ENCODE peak calls at places on chromosome 3, in eight cellular contexts. P is fibroblast of pulmonary artery, E is endothelial cell of umbilical vein, I is gastrocnemius medialis, U is cardiac muscle cell, B is brain microvascular endothelial cell, F is GM12865, J is H9. W is an unnamed sample.

GRCh38 chr3:177236704-177237103 is 39.4 kb upstream of the TBL1XR1 start:
- DNase-seq in P (peak), E (no peak), I (no peak), U (no peak), B (no peak), F (no peak), J (no peak), W (no peak)

GRCh38 chr3:11791339-11792200 is 55.1 kb downstream of the TAMM41 start:
- DNase-seq in P (no peak), E (no peak), I (no peak), U (no peak), B (no peak), F (no peak), J (no peak), W (no peak)

GRCh38 chr3:60652829-60653228 is 598.4 kb downstream of the FHIT start:
- DNase-seq in P (no peak), E (no peak), I (no peak), U (no peak), B (no peak), F (peak), J (no peak), W (no peak)

GRCh38 chr3:172751188-172751571 is 654 bp downstream of the ECT2 start:
- DNase-seq in P (peak), E (peak), I (no peak), U (no peak), B (peak), F (peak), J (no peak), W (no peak)

GRCh38 chr3:127759826-127760225 is 62.5 kb downstream of the MGLL start:
- DNase-seq in P (no peak), E (no peak), I (no peak), U (no peak), B (no peak), F (no peak), J (no peak), W (no peak)

GRCh38 chr3:128341659-128342395 is 124.9 kb downstream of the DNAJB8 start:
- DNase-seq in P (no peak), E (no peak), I (no peak), U (no peak), B (no peak), F (no peak), J (no peak), W (no peak)

GRCh38 chr3:82353281-82354171 is 592.1 kb upstream of the GBE1 start:
- DNase-seq in P (no peak), E (no peak), I (no peak), U (no peak), B (no peak), F (peak), J (no peak), W (no peak)

GRCh38 chr3:4493931-4494806 is 1.0 kb downstream of the ITPR1 start:
- DNase-seq in P (peak), E (peak), I (no peak), U (peak), B (no peak), F (no peak), J (peak), W (no peak)

GRCh38 chr3:196518999-196519737 is 4.0 kb upstream of the SMCO1 start:
- DNase-seq in P (peak), E (peak), I (peak), U (peak), B (peak), F (peak), J (peak), W (no peak)

GRCh38 chr3:122183521-122183892 is at the start of gene CASR:
- DNase-seq in P (no peak), E (no peak), I (no peak), U (peak), B (no peak), F (peak), J (peak), W (peak)

GRCh38 chr3:149368201-149368849 is 9.1 kb downstream of the TM4SF1 start:
- DNase-seq in P (peak), E (peak), I (no peak), U (no peak), B (no peak), F (no peak), J (no peak), W (no peak)

GRCh38 chr3:50204804-50205718 is at the start of gene SLC38A3:
- DNase-seq in P (no peak), E (peak), I (peak), U (peak), B (no peak), F (no peak), J (peak), W (peak)

GRCh38 chr3:169929830-169930519 is 18.6 kb downstream of the SAMD7 start:
- DNase-seq in P (no peak), E (no peak), I (no peak), U (no peak), B (no peak), F (peak), J (no peak), W (no peak)

GRCh38 chr3:12878026-12878636 is 36.8 kb upstream of the RPL32 start:
- DNase-seq in P (no peak), E (no peak), I (no peak), U (no peak), B (no peak), F (no peak), J (no peak), W (no peak)

GRCh38 chr3:13019243-13019701 is 54.0 kb downstream of the IQSEC1 start:
- DNase-seq in P (peak), E (no peak), I (peak), U (peak), B (peak), F (no peak), J (peak), W (no peak)

GRCh38 chr3:114365909-114366308 is 72.1 kb downstream of the TIGIT start:
- DNase-seq in P (no peak), E (no peak), I (no peak), U (no peak), B (no peak), F (no peak), J (no peak), W (no peak)

GRCh38 chr3:13174011-13174802 is 101.0 kb upstream of the IQSEC1 start:
- DNase-seq in P (no peak), E (no peak), I (no peak), U (no peak), B (no peak), F (no peak), J (no peak), W (no peak)

GRCh38 chr3:124276163-124276862 is 284.4 kb upstream of the ROPN1 start:
- DNase-seq in P (no peak), E (no peak), I (no peak), U (no peak), B (no peak), F (no peak), J (no peak), W (no peak)

GRCh38 chr3:51891242-51892039 is 11.7 kb downstream of the IQCF1 start:
- DNase-seq in P (no peak), E (no peak), I (no peak), U (no peak), B (no peak), F (no peak), J (no peak), W (no peak)

GRCh38 chr3:125431391-125431790 is 56.3 kb upstream of the ZNF148 start:
- DNase-seq in P (peak), E (no peak), I (no peak), U (no peak), B (peak), F (no peak), J (no peak), W (no peak)

GRCh38 chr3:120791958-120792357 is 49.4 kb downstream of the GTF2E1 start:
- DNase-seq in P (peak), E (peak), I (no peak), U (no peak), B (peak), F (no peak), J (no peak), W (no peak)

GRCh38 chr3:73801444-73801843 is 176.7 kb upstream of the PDZRN3 start:
- DNase-seq in P (no peak), E (no peak), I (no peak), U (no peak), B (no peak), F (no peak), J (no peak), W (no peak)

GRCh38 chr3:128879125-128879969 is at the start of gene ACAD9:
- DNase-seq in P (peak), E (peak), I (peak), U (peak), B (peak), F (peak), J (peak), W (peak)

GRCh38 chr3:193046369-193046768 is 128.7 kb upstream of the MB21D2 start:
- DNase-seq in P (no peak), E (no peak), I (no peak), U (peak), B (no peak), F (no peak), J (no peak), W (no peak)

GRCh38 chr3:140117111-140117526 is 182.1 kb downstream of the CLSTN2 start:
- DNase-seq in P (no peak), E (no peak), I (no peak), U (no peak), B (no peak), F (no peak), J (peak), W (no peak)

GRCh38 chr3:79521221-79521848 is 246.5 kb downstream of the ROBO1 start:
- DNase-seq in P (peak), E (peak), I (no peak), U (peak), B (peak), F (peak), J (no peak), W (no peak)

GRCh38 chr3:127690106-127690505 is 17.4 kb downstream of the ABTB1 start:
- DNase-seq in P (peak), E (no peak), I (peak), U (no peak), B (peak), F (no peak), J (no peak), W (no peak)

DNA sequence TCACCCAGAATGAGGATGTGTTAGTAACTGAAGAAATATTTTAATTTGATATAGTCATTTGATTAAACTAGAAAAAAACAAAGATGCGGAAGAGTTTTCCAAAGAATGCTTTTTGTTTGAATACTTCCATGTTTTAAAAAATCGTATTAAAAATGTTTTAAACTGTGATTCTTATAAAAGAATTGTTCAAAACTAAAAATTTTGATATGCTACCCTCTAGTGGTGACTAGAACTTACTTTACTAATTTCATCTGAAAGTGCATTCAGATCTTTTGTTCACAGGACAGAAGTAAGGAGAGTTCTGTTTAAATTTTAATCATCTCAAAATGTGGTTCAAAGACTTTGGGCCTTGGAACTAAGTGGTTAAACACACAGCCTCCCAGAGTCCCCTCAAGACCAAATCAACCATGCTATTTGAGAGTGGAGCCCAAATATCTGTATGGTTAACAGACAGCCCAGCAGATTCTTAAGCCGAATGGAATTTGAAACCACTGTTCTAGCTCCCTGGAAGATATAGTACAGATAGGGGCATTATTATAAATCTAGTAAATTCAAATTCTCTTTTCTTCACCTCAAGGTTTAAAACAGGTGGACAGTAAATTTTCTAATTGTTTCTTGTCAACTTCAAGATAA is 45.2 kb upstream of the SYNPR start:
- DNase-seq in P (peak), E (no peak), I (no peak), U (peak), B (no peak), F (no peak), J (no peak), W (no peak)
- TF ChIP-seq CTCF in P (peak), E (no peak), I (no peak), U (peak), B (no peak), F (no peak), J (peak), W (no peak)

DNA sequence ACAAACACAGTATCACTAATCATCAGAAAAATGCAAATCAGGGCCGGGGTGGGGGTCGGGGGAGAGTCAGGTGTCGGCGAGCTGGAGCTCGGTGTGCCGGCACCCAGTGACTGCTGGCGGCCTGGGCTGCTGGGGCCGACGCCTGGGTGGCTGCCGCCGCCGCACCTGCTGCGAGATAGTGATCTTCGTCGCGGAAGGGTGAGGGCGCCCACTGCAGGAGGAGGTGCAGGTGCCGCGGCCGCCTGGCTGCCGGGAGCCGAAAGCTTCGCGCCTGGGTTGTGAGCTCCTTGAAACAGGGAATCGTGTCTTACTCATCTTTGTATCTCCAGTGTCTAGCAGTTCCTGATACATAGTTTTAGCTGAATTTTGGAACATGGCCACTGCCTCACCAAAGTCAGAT is 64.0 kb upstream of the CPOX start:
- DNase-seq in P (no peak), E (no peak), I (no peak), U (peak), B (peak), F (peak), J (peak), W (no peak)
- TF ChIP-seq CTCF in P (no peak), E (no peak), I (no peak), U (no peak), B (peak), F (peak), J (peak), W (no peak)

GRCh38 chr3:34619990-34620389 is 821.6 kb downstream of the PDCD6IP start:
- DNase-seq in P (peak), E (no peak), I (no peak), U (no peak), B (no peak), F (no peak), J (peak), W (no peak)
- TF ChIP-seq CTCF in P (no peak), E (no peak), I (no peak), U (no peak), B (no peak), F (no peak), J (peak), W (no peak)

GRCh38 chr3:25910997-25911396 is 121.1 kb downstream of the OXSM start:
- DNase-seq in P (peak), E (peak), I (no peak), U (no peak), B (peak), F (peak), J (peak), W (no peak)
- TF ChIP-seq CTCF in P (peak), E (peak), I (no peak), U (peak), B (peak), F (peak), J (peak), W (no peak)

GRCh38 chr3:143648708-143649107 is 199.6 kb downstream of the SLC9A9 start:
- DNase-seq in P (no peak), E (no peak), I (no peak), U (peak), B (no peak), F (no peak), J (peak), W (no peak)
- TF ChIP-seq CTCF in P (peak), E (no peak), I (no peak), U (peak), B (peak), F (peak), J (peak), W (no peak)

GRCh38 chr3:141447391-141447790 is 39.4 kb upstream of the RASA2 start:
- DNase-seq in P (no peak), E (no peak), I (no peak), U (no peak), B (no peak), F (no peak), J (no peak), W (no peak)

GRCh38 chr3:141446737-141447136 is 40.1 kb upstream of the RASA2 start:
- DNase-seq in P (no peak), E (no peak), I (no peak), U (no peak), B (no peak), F (no peak), J (no peak), W (no peak)

GRCh38 chr3:141449424-141449823 is 37.4 kb upstream of the RASA2 start:
- DNase-seq in P (no peak), E (no peak), I (no peak), U (no peak), B (no peak), F (no peak), J (no peak), W (no peak)

GRCh38 chr3:141450727-141451378 is 36.0 kb upstream of the RASA2 start:
- DNase-seq in P (no peak), E (no peak), I (no peak), U (no peak), B (no peak), F (no peak), J (no peak), W (no peak)

DNA sequence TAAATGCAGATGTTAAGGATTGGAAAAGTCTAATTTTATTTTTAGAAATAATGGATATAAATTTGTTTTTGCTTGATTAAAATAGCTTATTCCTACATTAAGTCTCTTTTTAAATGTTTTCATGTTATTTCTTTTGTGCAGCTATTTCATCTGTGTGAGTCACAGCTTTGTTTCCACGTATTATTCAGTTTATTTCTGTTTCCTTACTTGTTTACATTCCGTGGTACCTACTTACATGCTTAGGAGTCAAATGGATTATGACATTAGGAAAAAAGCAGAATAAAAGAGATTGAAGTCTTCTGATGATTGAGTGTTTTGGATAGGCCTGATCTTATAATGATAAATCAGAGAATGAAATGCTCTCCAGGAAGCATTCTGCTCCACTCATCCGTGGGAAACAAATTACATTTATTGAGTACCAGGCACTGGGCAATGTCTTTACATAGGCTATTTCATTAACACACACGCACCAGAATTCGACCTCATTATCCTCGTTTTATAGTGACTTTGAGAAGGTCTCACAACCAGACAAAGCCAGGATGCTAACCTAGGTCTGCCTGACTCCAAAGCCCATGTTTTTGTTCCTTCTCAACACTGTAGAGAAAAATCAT is 38.1 kb upstream of the RASA2 start:
- DNase-seq in P (peak), E (peak), I (no peak), U (no peak), B (no peak), F (no peak), J (no peak), W (no peak)
- TF ChIP-seq CTCF in P (no peak), E (no peak), I (no peak), U (no peak), B (no peak), F (no peak), J (no peak), W (no peak)

DNA sequence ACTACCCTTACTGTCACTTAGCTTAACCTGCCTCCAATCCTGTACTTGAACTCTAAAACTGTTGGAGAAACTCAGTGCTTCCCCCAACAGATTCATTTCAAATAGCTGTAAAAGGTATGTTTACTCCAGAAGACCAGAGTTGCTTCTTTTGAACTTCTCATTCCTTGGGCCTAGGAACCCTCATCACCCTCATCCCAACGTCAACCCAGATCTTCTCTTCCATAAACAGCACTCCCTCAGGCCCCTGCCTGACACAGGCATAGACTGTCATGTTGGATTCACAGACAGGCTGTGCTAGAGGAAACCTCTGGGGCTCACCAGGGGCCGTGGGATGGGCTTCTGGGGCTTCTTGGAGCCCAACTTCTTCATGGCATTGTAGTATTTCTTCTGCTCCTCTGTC is 57.5 kb upstream of the SCN5A start:
- DNase-seq in P (no peak), E (no peak), I (no peak), U (no peak), B (no peak), F (no peak), J (no peak), W (no peak)
- TF ChIP-seq CTCF in P (no peak), E (no peak), I (no peak), U (no peak), B (no peak), F (no peak), J (no peak), W (no peak)

DNA sequence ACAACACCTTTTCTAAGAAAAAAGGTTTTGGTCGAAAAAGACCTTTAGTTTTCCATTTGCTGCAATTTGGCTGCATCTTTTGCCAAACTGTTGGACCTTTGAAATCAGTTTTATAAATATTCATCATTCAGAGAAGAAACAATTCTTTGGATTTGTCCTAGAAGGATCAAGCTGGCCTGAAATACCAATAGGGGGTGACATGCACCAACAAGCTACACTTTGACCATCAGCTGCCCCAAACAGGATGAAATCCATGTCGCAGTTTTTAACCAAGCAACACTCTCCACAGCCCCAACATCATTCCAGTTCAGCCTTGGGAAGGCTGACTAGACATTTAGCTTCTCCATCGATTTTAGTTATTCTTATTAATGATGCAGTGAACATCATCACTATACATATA is 9.8 kb downstream of the RPL15 start:
- DNase-seq in P (no peak), E (no peak), I (no peak), U (no peak), B (no peak), F (no peak), J (no peak), W (no peak)
- TF ChIP-seq CTCF in P (peak), E (no peak), I (no peak), U (peak), B (peak), F (no peak), J (peak), W (no peak)

GRCh38 chr3:53320697-53321096 is 26.6 kb downstream of the DCP1A start:
- DNase-seq in P (no peak), E (no peak), I (peak), U (no peak), B (no peak), F (no peak), J (no peak), W (no peak)
- TF ChIP-seq CTCF in P (no peak), E (no peak), I (peak), U (no peak), B (no peak), F (no peak), J (no peak), W (no peak)

GRCh38 chr3:37419979-37420378 is 245.6 kb upstream of the LRRFIP2 start:
- DNase-seq in P (no peak), E (no peak), I (no peak), U (no peak), B (no peak), F (no peak), J (no peak), W (no peak)

GRCh38 chr3:37418357-37418756 is 244.0 kb upstream of the LRRFIP2 start:
- DNase-seq in P (no peak), E (no peak), I (no peak), U (no peak), B (no peak), F (no peak), J (no peak), W (no peak)

GRCh38 chr3:37417297-37418082 is 243.1 kb upstream of the LRRFIP2 start:
- DNase-seq in P (no peak), E (no peak), I (no peak), U (no peak), B (no peak), F (no peak), J (no peak), W (no peak)
- TF ChIP-seq CTCF in P (no peak), E (no peak), I (no peak), U (no peak), B (no peak), F (no peak), J (no peak), W (no peak)